ENCODE peak calls at places on chromosomes 16 and 17, in five cellular contexts. X is CD4-positive, alpha-beta T cell; N is HFFc6; S is ascending aorta; V is AG10803. O is an unnamed sample.

GRCh38 chr17:75067856-75068255 is 19.9 kb upstream of the SLC16A5 start:
- DNase-seq in V (no peak), S (no peak), N (no peak), X (no peak), O (peak)

GRCh38 chr16:24834459-24835335 is 11.1 kb upstream of the SLC5A11 start:
- DNase-seq in N (peak), V (peak), S (no peak), X (no peak), O (no peak)

GRCh38 chr17:40518401-40519088 is 17.1 kb upstream of the TNS4 start:
- DNase-seq in N (peak), X (no peak), S (no peak), V (no peak), O (peak)

GRCh38 chr16:50635505-50636392 is 45.4 kb downstream of the SNX20 start:
- DNase-seq in N (no peak), X (no peak), S (no peak), V (no peak), O (no peak)

GRCh38 chr17:1244606-1245012 is 25.6 kb upstream of the BHLHA9 start:
- DNase-seq in V (no peak), X (no peak), S (no peak), N (no peak), O (no peak)

GRCh38 chr17:79677646-79678045 is 53.1 kb upstream of the ENPP7 start:
- DNase-seq in V (no peak), S (no peak), X (no peak), N (no peak), O (peak)

GRCh38 chr17:66791337-66791736 is 43.6 kb upstream of the CACNG5 start:
- DNase-seq in N (no peak), V (no peak), S (no peak), X (no peak), O (peak)

GRCh38 chr16:88315543-88316105 is 67.1 kb upstream of the ZNF469 start:
- DNase-seq in N (peak), X (no peak), V (peak), S (no peak), O (no peak)

GRCh38 chr17:57761887-57762286 is 16.8 kb upstream of the CCDC182 start:
- DNase-seq in X (no peak), V (no peak), N (no peak), S (no peak), O (no peak)

GRCh38 chr16:53099318-53100130 is 44.7 kb downstream of the CHD9 start:
- DNase-seq in X (peak), V (peak), S (peak), N (peak), O (peak)

GRCh38 chr17:604719-605118 is 109.9 kb downstream of the VPS53 start:
- DNase-seq in V (no peak), X (no peak), S (no peak), N (no peak), O (no peak)

GRCh38 chr16:86812363-86812970 is 234.1 kb downstream of the FOXL1 start:
- DNase-seq in X (no peak), N (no peak), S (no peak), V (no peak), O (no peak)

GRCh38 chr17:75048396-75048933 is 1.4 kb downstream of the KCTD2 start:
- DNase-seq in V (peak), S (no peak), X (no peak), N (no peak), O (no peak)

GRCh38 chr17:59837362-59838195 is 55.2 kb downstream of the TUBD1 start:
- DNase-seq in X (no peak), V (peak), N (peak), S (peak), O (no peak)

GRCh38 chr16:88527186-88527936 is 42.8 kb upstream of the ZC3H18 start:
- DNase-seq in S (no peak), X (peak), N (peak), V (peak), O (no peak)

GRCh38 chr17:74430706-74431567 is 951 bp upstream of the GPRC5C start:
- DNase-seq in N (no peak), X (no peak), V (peak), S (peak), O (no peak)

GRCh38 chr16:21101631-21102420 is 48.8 kb downstream of the DNAH3 start:
- DNase-seq in S (no peak), X (no peak), N (peak), V (peak), O (no peak)

GRCh38 chr16:71479420-71479819 is 9.7 kb downstream of the ZNF19 start:
- DNase-seq in N (peak), X (no peak), V (no peak), S (no peak), O (no peak)

GRCh38 chr17:21502301-21502700 is 126.1 kb downstream of the KCNJ12 start:
- DNase-seq in V (no peak), N (no peak), S (no peak), X (no peak), O (no peak)

GRCh38 chr16:66427036-66427446 is at the start of gene BEAN1:
- DNase-seq in V (peak), S (no peak), X (no peak), N (no peak), O (no peak)

GRCh38 chr17:16943541-16944333 is 28.2 kb downstream of the TNFRSF13B start:
- DNase-seq in X (no peak), S (no peak), V (no peak), N (no peak), O (no peak)

GRCh38 chr16:56777533-56777932 is 47.6 kb downstream of the NUP93 start:
- DNase-seq in S (no peak), N (no peak), V (peak), X (no peak), O (no peak)

GRCh38 chr17:34434065-34434464 is 71.0 kb upstream of the CCL1 start:
- DNase-seq in V (no peak), N (no peak), S (no peak), X (no peak), O (no peak)

GRCh38 chr17:1122681-1123396 is 56.9 kb downstream of the ABR start:
- DNase-seq in N (peak), V (peak), S (no peak), X (peak), O (no peak)

GRCh38 chr16:81569361-81570034 is 124.9 kb downstream of the CMIP start:
- DNase-seq in N (no peak), S (no peak), V (no peak), X (no peak), O (no peak)

GRCh38 chr16:10671729-10672128 is 23.0 kb downstream of the TEKT5 start:
- DNase-seq in S (no peak), V (no peak), X (no peak), N (no peak), O (no peak)

GRCh38 chr16:56883586-56883985 is 18.6 kb downstream of the SLC12A3 start:
- DNase-seq in S (no peak), N (no peak), V (no peak), X (no peak), O (peak)

GRCh38 chr16:68399456-68399855 is 48.9 kb downstream of the SMPD3 start:
- DNase-seq in N (no peak), V (peak), S (no peak), X (no peak), O (peak)

GRCh38 chr17:7004398-7005253 is 7.8 kb upstream of the RNASEK start:
- DNase-seq in V (peak), N (peak), X (peak), S (no peak), O (no peak)

GRCh38 chr16:3283525-3284447 is 495 bp downstream of the ZNF263 start:
- DNase-seq in S (no peak), N (no peak), X (no peak), V (no peak), O (no peak)

GRCh38 chr16:67257486-67258159 is 8.8 kb downstream of the SLC9A5 start:
- DNase-seq in N (no peak), S (no peak), X (no peak), V (no peak), O (peak)

GRCh38 chr17:36198831-36199465 is 2.4 kb upstream of the CCL3L1 start:
- DNase-seq in S (no peak), V (no peak), N (no peak), X (no peak), O (no peak)

GRCh38 chr16:56986361-56986760 is 3.0 kb upstream of the NLRC5 start:
- DNase-seq in X (no peak), N (no peak), S (no peak), V (no peak), O (peak)

GRCh38 chr17:42526031-42526444 is 10.0 kb upstream of the NAGLU start:
- DNase-seq in X (no peak), N (peak), S (no peak), V (peak), O (peak)

GRCh38 chr16:70290949-70291519 is 1.7 kb upstream of the AARS1 start:
- DNase-seq in X (no peak), V (no peak), N (no peak), S (no peak), O (no peak)

GRCh38 chr16:70294385-70295029 is 4.5 kb upstream of the DDX19B start:
- DNase-seq in X (no peak), V (no peak), S (no peak), N (no peak), O (peak)

DNA sequence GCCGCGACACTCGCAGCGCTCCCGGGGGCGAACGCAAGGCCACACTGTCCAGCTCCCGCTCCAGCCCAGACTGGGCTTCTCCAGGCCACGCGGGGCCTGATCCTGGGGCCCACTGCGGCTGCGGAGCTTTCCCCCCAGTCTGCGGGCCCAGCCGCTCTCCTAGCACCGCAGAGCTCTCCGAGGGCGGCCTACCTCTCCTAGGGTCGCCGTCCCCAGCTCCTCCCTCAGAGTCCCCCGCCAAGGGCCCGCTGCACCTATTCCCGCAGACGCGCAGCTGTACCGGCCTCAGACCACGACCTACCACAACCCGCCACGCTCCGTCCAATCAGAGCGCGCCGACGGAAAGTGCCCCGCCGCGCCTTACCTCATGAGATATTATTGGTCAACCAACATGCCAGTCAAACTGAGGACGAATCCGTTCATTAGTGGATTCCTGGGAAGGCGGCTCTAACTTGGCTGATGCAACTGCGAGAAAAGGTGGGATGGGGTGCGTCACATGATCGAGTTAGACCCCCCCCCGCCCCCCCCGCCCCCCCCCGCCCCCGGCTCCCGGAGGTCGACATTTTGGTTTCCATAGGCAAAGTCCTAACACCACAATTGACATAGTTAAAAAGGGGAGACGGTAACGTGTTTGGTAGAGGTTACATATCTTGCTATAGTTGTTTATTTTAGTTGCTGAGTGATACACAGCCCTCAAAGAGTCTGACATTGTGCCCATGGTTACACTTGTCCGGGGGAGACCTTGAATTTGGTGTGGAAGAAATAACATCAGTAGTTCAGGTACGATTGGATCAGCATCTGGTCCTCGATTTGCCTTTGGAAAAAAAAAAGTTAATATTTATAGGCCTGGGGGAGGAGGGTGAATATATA is at the start of gene AARS1:
- DNase-seq in V (peak), X (peak), N (peak), S (peak), O (peak)
- TF ChIP-seq CTCF in V (no peak), X (no peak), N (no peak), S (no peak), O (no peak)

GRCh38 chr16:19093631-19094541 is 19.9 kb upstream of the ITPRIPL2 start:
- DNase-seq in V (no peak), X (no peak), N (no peak), S (no peak), O (no peak)

GRCh38 chr16:19095699-19096098 is 18.1 kb upstream of the ITPRIPL2 start:
- DNase-seq in V (no peak), S (no peak), X (no peak), N (no peak), O (no peak)

GRCh38 chr16:19098173-19098572 is 15.6 kb upstream of the ITPRIPL2 start:
- DNase-seq in S (no peak), V (no peak), X (no peak), N (no peak), O (no peak)

GRCh38 chr16:19092653-19093410 is 20.9 kb upstream of the ITPRIPL2 start:
- DNase-seq in S (no peak), V (no peak), N (no peak), X (no peak), O (no peak)

DNA sequence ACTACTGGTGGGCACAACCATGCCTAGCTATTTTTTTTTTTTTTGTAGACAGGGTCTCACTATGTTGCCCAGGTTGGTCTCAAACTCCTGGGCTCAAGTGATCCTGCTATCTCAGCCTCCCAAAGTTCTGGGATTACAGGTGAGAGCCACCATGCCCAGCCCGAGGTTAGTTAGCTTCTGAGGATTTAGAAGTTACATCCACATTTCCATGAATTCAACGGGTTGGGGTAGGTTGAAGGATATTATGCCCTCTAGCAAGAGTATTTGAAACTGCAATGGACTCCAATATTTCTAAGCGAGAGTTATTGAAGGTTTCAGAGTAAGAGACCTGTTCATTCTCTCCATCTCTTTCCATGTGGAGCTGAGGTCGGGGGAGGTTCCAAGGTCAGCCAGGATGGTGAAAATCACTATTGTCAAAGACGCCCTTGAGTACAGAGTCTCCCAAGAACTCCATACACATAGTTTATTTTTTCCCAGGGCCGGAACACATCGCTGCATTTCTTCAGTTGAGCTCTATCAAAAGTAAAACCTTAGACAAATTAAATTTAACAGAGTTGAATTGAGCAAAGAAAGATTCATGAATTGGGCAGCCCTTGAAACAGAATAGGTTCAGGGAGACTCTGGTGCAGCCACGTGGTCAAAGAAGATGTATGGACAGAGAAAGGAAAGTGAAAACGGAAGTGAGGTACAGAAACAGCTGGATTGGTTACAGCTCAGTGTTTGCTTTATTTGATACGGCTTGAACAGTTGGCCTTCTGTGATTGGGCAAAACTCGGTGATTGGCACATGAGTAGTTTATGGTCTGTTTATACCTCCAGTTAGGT is 19.0 kb upstream of the ITPRIPL2 start:
- DNase-seq in N (peak), V (no peak), X (no peak), S (no peak), O (no peak)
- TF ChIP-seq CTCF in N (peak), V (no peak), X (no peak), S (no peak), O (peak)

GRCh38 chr17:46046957-46047356 is 47.9 kb downstream of the STH start:
- DNase-seq in V (peak), X (no peak), N (no peak), S (no peak), O (no peak)
- TF ChIP-seq CTCF in V (no peak), X (no peak), N (no peak), S (no peak), O (peak)

GRCh38 chr16:31453255-31454204 is 5.8 kb upstream of the ARMC5 start:
- DNase-seq in V (peak), S (no peak), X (no peak), N (peak), O (peak)
- TF ChIP-seq CTCF in V (no peak), S (no peak), X (no peak), N (no peak), O (peak)

DNA sequence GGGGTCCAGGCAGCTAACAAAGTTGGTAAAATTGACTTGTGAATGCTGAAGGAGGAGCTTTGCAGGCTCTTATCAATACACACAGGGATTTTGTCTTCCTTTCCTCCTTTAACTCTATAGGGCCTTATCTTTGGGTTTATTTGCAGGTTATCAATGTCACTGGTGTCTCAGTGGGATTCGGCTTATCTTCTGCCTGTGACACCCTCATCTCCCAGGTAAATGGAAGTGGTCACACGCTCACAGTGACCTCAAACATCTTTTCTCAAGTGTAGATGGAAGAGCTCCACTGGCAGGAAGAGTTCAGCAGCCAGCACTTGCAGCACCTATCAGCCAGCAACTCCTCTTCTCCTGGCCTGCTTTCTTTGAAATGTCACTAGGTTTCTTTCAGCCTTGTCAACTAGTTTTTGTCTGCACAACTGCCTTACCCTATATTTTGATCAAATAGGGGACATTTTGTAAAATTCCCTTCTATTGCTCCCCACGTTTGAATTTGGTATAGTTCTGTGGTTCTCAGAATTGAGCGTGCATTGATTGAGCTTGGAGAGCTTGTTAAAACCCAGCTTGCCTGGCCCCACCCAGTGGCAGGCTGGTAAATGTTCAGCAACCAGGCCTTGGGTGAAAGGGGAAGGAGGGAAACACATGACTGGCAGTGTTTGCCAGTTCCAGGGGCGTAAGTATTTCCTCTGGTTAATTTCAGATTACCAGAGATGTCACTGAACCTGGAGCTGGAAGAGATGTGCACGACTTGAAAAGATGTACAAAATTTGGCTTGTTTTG is 12.8 kb downstream of the SLC47A1 start:
- DNase-seq in X (no peak), N (no peak), V (no peak), S (no peak), O (no peak)
- TF ChIP-seq CTCF in X (no peak), N (no peak), V (peak), S (peak), O (peak)

GRCh38 chr17:27593857-27594255 is 37.1 kb upstream of the LGALS9 start:
- DNase-seq in N (no peak), V (no peak), S (no peak), X (no peak), O (no peak)

GRCh38 chr17:27590864-27591263 is 40.1 kb upstream of the LGALS9 start:
- DNase-seq in N (no peak), V (no peak), X (no peak), S (no peak), O (no peak)

GRCh38 chr17:27595208-27595607 is 35.8 kb upstream of the LGALS9 start:
- DNase-seq in X (no peak), V (no peak), N (no peak), S (no peak), O (no peak)

GRCh38 chr17:27591986-27592385 is 39.0 kb upstream of the LGALS9 start:
- DNase-seq in X (no peak), S (no peak), N (no peak), V (no peak), O (no peak)

GRCh38 chr17:27593232-27593856 is 37.6 kb upstream of the LGALS9 start:
- DNase-seq in S (no peak), N (no peak), V (no peak), X (no peak), O (no peak)
- TF ChIP-seq CTCF in S (no peak), N (no peak), V (no peak), X (no peak), O (no peak)

O was measured in chondrocyte.